ENCODE peak calls at places on chromosomes 3 and 15, in ten cellular contexts. N is neuronal stem cell; U is cerebellum; Q is Caco-2; Y is HFFc6; V is globus pallidus; B is stimulated activated CD4-positive, alpha-beta T cell treated with anti-CD3 and anti-CD28 coated beads, TNF-alpha, amount 100 ng/mL, for 4 hours; X is nephron progenitor cell; W is A549; G is effector CD8-positive, alpha-beta T cell. E is an unnamed sample.

GRCh38 chr3:36741285-36741684 is 23.1 kb downstream of the DCLK3 start:
- DNase-seq in N (no peak), U (no peak), Q (no peak), Y (no peak), V (no peak), B (no peak), X (no peak), W (no peak), G (no peak), E (peak)

GRCh38 chr15:31327674-31328424 is 1.2 kb downstream of the KLF13 start:
- DNase-seq in N (no peak), U (no peak), Q (peak), Y (peak), V (no peak), B (peak), X (peak), W (peak), G (peak), E (peak)

GRCh38 chr15:78063966-78064365 is 13.5 kb downstream of the TBC1D2B start:
- DNase-seq in N (no peak), U (no peak), Q (no peak), Y (no peak), V (no peak), B (no peak), X (no peak), W (no peak), G (no peak), E (peak)

GRCh38 chr3:22117091-22117490 is 366.1 kb upstream of the ZNF385D start:
- DNase-seq in N (no peak), U (no peak), Q (no peak), Y (no peak), V (no peak), B (no peak), X (no peak), W (no peak), G (no peak), E (peak)

GRCh38 chr3:178705925-178706324 is 169.7 kb downstream of the KCNMB2 start:
- DNase-seq in N (no peak), U (no peak), Q (no peak), Y (no peak), V (no peak), B (no peak), X (no peak), W (no peak), G (no peak), E (no peak)

GRCh38 chr3:181868576-181868975 is 156.9 kb downstream of the SOX2 start:
- DNase-seq in N (no peak), U (no peak), Q (peak), Y (no peak), V (no peak), B (no peak), X (no peak), W (no peak), G (no peak), E (no peak)

GRCh38 chr3:173371848-173372487 is 25.6 kb upstream of the NLGN1 start:
- DNase-seq in N (peak), U (peak), Q (peak), Y (peak), V (peak), B (no peak), X (peak), W (no peak), G (no peak), E (peak)

GRCh38 chr3:50150863-50151686 is 4.0 kb upstream of the SEMA3F start:
- DNase-seq in N (no peak), U (no peak), Q (no peak), Y (no peak), V (no peak), B (no peak), X (peak), W (no peak), G (no peak), E (no peak)

GRCh38 chr3:20073683-20074082 is 33.4 kb downstream of the KAT2B start:
- DNase-seq in N (no peak), U (no peak), Q (no peak), Y (no peak), V (peak), B (no peak), X (no peak), W (no peak), G (no peak), E (no peak)

GRCh38 chr3:16286161-16286560 is 21.1 kb downstream of the OXNAD1 start:
- DNase-seq in N (no peak), U (no peak), Q (no peak), Y (no peak), V (no peak), B (peak), X (no peak), W (no peak), G (peak), E (no peak)

GRCh38 chr3:51968883-51969674 is 1.8 kb upstream of the PCBP4 start:
- DNase-seq in N (no peak), U (no peak), Q (peak), Y (no peak), V (no peak), B (no peak), X (no peak), W (no peak), G (no peak), E (no peak)

GRCh38 chr3:15280853-15281532 is 51.4 kb downstream of the SH3BP5 start:
- DNase-seq in N (no peak), U (no peak), Q (peak), Y (no peak), V (peak), B (no peak), X (no peak), W (no peak), G (no peak), E (no peak)

E was measured in cardiac fibroblast.